ENCODE peak calls at places on chromosomes 6 and 20, in seven cellular contexts. E is ovary, T is foreskin fibroblast, Q is heart left ventricle, X is HepG2, M is astrocyte of the spinal cord, G is A673. S is an unnamed sample.

GRCh38 chr6:80163754-80164187 is 57.3 kb downstream of the BCKDHB start:
- DNase-seq in E (no peak), T (peak), Q (no peak), X (peak), M (peak), G (no peak), S (peak)

GRCh38 chr6:38215225-38215624 is 395.7 kb downstream of the ZFAND3 start:
- DNase-seq in E (no peak), T (no peak), Q (no peak), X (no peak), M (no peak), G (no peak), S (no peak)

GRCh38 chr6:43060034-43060754 is 763 bp downstream of the KLC4 start:
- DNase-seq in E (peak), T (no peak), Q (no peak), X (peak), M (no peak), G (no peak), S (no peak)

GRCh38 chr6:24492475-24492874 is 2.3 kb upstream of the ALDH5A1 start:
- DNase-seq in E (no peak), T (no peak), Q (no peak), X (peak), M (no peak), G (peak), S (no peak)

GRCh38 chr20:10316582-10316981 is 98.0 kb downstream of the SNAP25 start:
- DNase-seq in E (no peak), T (no peak), Q (no peak), X (peak), M (no peak), G (peak), S (no peak)

GRCh38 chr6:56772737-56773184 is 130.1 kb upstream of the DST start:
- DNase-seq in E (no peak), T (peak), Q (peak), X (no peak), M (peak), G (no peak), S (peak)

GRCh38 chr6:165766457-165766856 is 103.4 kb upstream of the PDE10A start:
- DNase-seq in E (no peak), T (no peak), Q (peak), X (no peak), M (peak), G (no peak), S (no peak)

GRCh38 chr6:35302604-35303218 is 5.1 kb downstream of the DEF6 start:
- DNase-seq in E (no peak), T (peak), Q (peak), X (no peak), M (peak), G (no peak), S (no peak)

GRCh38 chr6:44655368-44656342 is 268.1 kb downstream of the CDC5L start:
- DNase-seq in E (peak), T (peak), Q (peak), X (peak), M (peak), G (peak), S (peak)

GRCh38 chr6:16248271-16248670 is 9.9 kb downstream of the GMPR start:
- DNase-seq in E (no peak), T (no peak), Q (no peak), X (no peak), M (no peak), G (peak), S (no peak)

GRCh38 chr20:48371211-48371610 is 456.6 kb downstream of the PREX1 start:
- DNase-seq in E (no peak), T (no peak), Q (no peak), X (no peak), M (no peak), G (peak), S (no peak)

GRCh38 chr20:3659492-3660261 is 3.5 kb downstream of the GFRA4 start:
- DNase-seq in E (peak), T (no peak), Q (no peak), X (no peak), M (no peak), G (no peak), S (no peak)

GRCh38 chr20:44394520-44395182 is 39.2 kb downstream of the HNF4A start:
- DNase-seq in E (peak), T (no peak), Q (no peak), X (peak), M (no peak), G (no peak), S (no peak)

GRCh38 chr6:7414811-7415210 is 25.2 kb downstream of the RIOK1 start:
- DNase-seq in E (no peak), T (peak), Q (no peak), X (no peak), M (no peak), G (no peak), S (peak)

GRCh38 chr6:149202100-149202499 is 115.4 kb upstream of the TAB2 start:
- DNase-seq in E (no peak), T (no peak), Q (no peak), X (no peak), M (no peak), G (no peak), S (no peak)

GRCh38 chr6:105445461-105445860 is 42.6 kb upstream of the PREP start:
- DNase-seq in E (no peak), T (no peak), Q (no peak), X (no peak), M (no peak), G (no peak), S (no peak)

GRCh38 chr6:165941249-165941648 is 226.4 kb downstream of the TBXT start:
- DNase-seq in E (no peak), T (no peak), Q (no peak), X (no peak), M (no peak), G (no peak), S (no peak)

GRCh38 chr6:34517966-34518365 is 38.2 kb downstream of the SPDEF start:
- DNase-seq in E (no peak), T (no peak), Q (no peak), X (no peak), M (no peak), G (no peak), S (no peak)

GRCh38 chr20:36624068-36624813 is 18.7 kb downstream of the RAB5IF start:
- DNase-seq in E (no peak), T (no peak), Q (no peak), X (peak), M (no peak), G (no peak), S (no peak)

GRCh38 chr6:168860341-168860740 is 393.3 kb downstream of the THBS2 start:
- DNase-seq in E (no peak), T (no peak), Q (no peak), X (no peak), M (no peak), G (no peak), S (no peak)

GRCh38 chr20:5735845-5736530 is 14.2 kb upstream of the SHLD1 start:
- DNase-seq in E (no peak), T (peak), Q (no peak), X (no peak), M (no peak), G (peak), S (no peak)

GRCh38 chr6:57017069-57017468 is 29.4 kb upstream of the KIAA1586 start:
- DNase-seq in E (no peak), T (no peak), Q (no peak), X (no peak), M (no peak), G (no peak), S (no peak)

GRCh38 chr6:21486115-21486514 is 107.4 kb upstream of the SOX4 start:
- DNase-seq in E (no peak), T (no peak), Q (no peak), X (no peak), M (no peak), G (no peak), S (no peak)

GRCh38 chr20:18224968-18225568 is 63.3 kb upstream of the ZNF133 start:
- DNase-seq in E (peak), T (peak), Q (peak), X (peak), M (peak), G (no peak), S (peak)

GRCh38 chr6:106154326-106154725 is 68.2 kb downstream of the PRDM1 start:
- DNase-seq in E (no peak), T (no peak), Q (no peak), X (no peak), M (no peak), G (no peak), S (no peak)

GRCh38 chr6:110395221-110395620 is 20.2 kb downstream of the DDO start:
- DNase-seq in E (peak), T (no peak), Q (no peak), X (no peak), M (no peak), G (no peak), S (no peak)

GRCh38 chr20:54774423-54774822 is 299.0 kb downstream of the DOK5 start:
- DNase-seq in E (no peak), T (no peak), Q (no peak), X (no peak), M (no peak), G (no peak), S (no peak)

GRCh38 chr6:83381949-83382348 is 48.9 kb downstream of the ME1 start:
- DNase-seq in E (no peak), T (no peak), Q (no peak), X (no peak), M (no peak), G (no peak), S (no peak)

GRCh38 chr20:363319-364078 is 16.6 kb downstream of the NRSN2 start:
- DNase-seq in E (no peak), T (peak), Q (no peak), X (peak), M (no peak), G (no peak), S (no peak)

GRCh38 chr6:170345662-170346061 is 39.1 kb downstream of the FAM120B start:
- DNase-seq in E (no peak), T (no peak), Q (no peak), X (no peak), M (peak), G (no peak), S (no peak)

GRCh38 chr6:31639449-31639861 is 13.0 kb downstream of the BAG6 start:
- DNase-seq in E (no peak), T (peak), Q (no peak), X (no peak), M (peak), G (no peak), S (no peak)

GRCh38 chr6:101605874-101606273 is 212.4 kb downstream of the GRIK2 start:
- DNase-seq in E (no peak), T (no peak), Q (no peak), X (no peak), M (peak), G (no peak), S (no peak)

GRCh38 chr6:98927534-98927933 is 20.2 kb downstream of the FBXL4 start:
- DNase-seq in E (no peak), T (no peak), Q (peak), X (peak), M (no peak), G (no peak), S (no peak)

GRCh38 chr6:13413906-13414555 is 73.4 kb downstream of the GFOD1 start:
- DNase-seq in E (no peak), T (no peak), Q (no peak), X (no peak), M (no peak), G (no peak), S (no peak)

GRCh38 chr6:37038297-37039198 is 33.1 kb downstream of the FGD2 start:
- DNase-seq in E (peak), T (no peak), Q (peak), X (no peak), M (peak), G (no peak), S (peak)

GRCh38 chr6:85826997-85827396 is 184.3 kb upstream of the SYNCRIP start:
- DNase-seq in E (no peak), T (no peak), Q (no peak), X (no peak), M (no peak), G (no peak), S (no peak)

GRCh38 chr6:40328376-40328987 is 258.7 kb downstream of the LRFN2 start:
- DNase-seq in E (no peak), T (no peak), Q (no peak), X (no peak), M (no peak), G (peak), S (no peak)

GRCh38 chr6:16355699-16356481 is 117.5 kb downstream of the GMPR start:
- DNase-seq in E (no peak), T (no peak), Q (no peak), X (no peak), M (peak), G (no peak), S (no peak)

GRCh38 chr6:95654176-95654575 is 76.8 kb downstream of the MANEA start:
- DNase-seq in E (no peak), T (no peak), Q (no peak), X (no peak), M (no peak), G (no peak), S (no peak)

GRCh38 chr6:43873806-43874714 is 104.0 kb downstream of the VEGFA start:
- DNase-seq in E (no peak), T (no peak), Q (no peak), X (peak), M (no peak), G (no peak), S (no peak)

GRCh38 chr6:108134213-108134973 is 31.4 kb upstream of the NR2E1 start:
- DNase-seq in E (no peak), T (no peak), Q (no peak), X (no peak), M (no peak), G (no peak), S (no peak)
- H3K4me3 ChIP-seq in E (peak), T (peak), Q (peak), X (peak), M (peak), G (peak), S (peak)

GRCh38 chr6:155121699-155122098 is 126.6 kb downstream of the TIAM2 start:
- DNase-seq in E (no peak), T (no peak), Q (no peak), X (no peak), M (no peak), G (no peak), S (no peak)
- H3K4me3 ChIP-seq in E (no peak), T (peak), Q (peak), X (no peak), M (no peak), G (no peak), S (no peak)

DNA sequence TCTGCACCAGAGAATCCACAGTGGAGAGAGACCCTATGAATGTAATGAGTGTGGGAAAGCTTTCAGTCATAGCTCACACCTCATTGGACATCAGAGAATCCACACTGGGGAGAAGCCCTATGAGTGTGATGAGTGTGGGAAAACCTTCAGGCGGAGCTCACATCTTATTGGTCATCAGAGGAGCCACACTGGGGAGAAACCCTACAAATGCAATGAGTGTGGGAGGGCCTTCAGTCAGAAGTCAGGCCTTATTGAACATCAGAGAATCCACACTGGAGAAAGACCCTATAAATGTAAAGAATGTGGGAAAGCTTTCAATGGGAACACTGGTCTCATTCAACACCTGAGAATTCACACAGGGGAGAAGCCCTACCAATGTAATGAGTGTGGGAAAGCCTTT is 11.9 kb downstream of the ZKSCAN8 start:
- DNase-seq in E (no peak), T (no peak), Q (no peak), X (no peak), M (no peak), G (no peak), S (no peak)
- H3K4me3 ChIP-seq in E (no peak), T (no peak), Q (no peak), X (no peak), M (no peak), G (no peak), S (no peak)

DNA sequence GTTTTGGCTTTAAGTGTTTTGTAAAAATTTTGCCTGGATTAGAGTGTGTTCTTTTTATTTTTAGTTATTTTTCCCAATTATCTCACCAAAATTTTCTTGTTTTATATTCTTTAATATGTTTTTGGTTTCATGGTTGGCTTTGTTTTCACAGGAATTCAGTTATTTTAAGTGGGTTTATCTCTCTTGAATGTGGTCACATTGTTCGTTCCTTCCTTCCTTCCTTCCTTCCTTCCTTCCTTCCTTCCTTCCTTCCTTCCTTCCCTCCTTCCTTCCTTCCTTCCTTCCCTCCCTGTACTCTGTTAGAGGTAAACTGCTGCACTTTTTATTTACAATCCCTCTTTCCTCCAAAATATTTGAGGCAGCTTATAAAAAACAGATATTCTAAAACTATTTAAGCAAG is 672.9 kb upstream of the CITED2 start:
- DNase-seq in E (no peak), T (no peak), Q (no peak), X (no peak), M (no peak), G (peak), S (no peak)
- H3K4me3 ChIP-seq in E (no peak), T (no peak), Q (no peak), X (no peak), M (no peak), G (no peak), S (no peak)

GRCh38 chr6:108211676-108212075 is 45.9 kb downstream of the NR2E1 start:
- DNase-seq in E (no peak), T (no peak), Q (no peak), X (no peak), M (no peak), G (no peak), S (no peak)
- H3K4me3 ChIP-seq in E (no peak), T (no peak), Q (no peak), X (no peak), M (no peak), G (no peak), S (no peak)

S was measured in skeletal muscle cell.